ENCODE peak calls at places on chromosomes 4 and X, in four cellular contexts. K is B cell, H is tibial artery, G is fibroblast of villous mesenchyme. U is an unnamed sample.

GRCh38 chr4:102642571-102643298 is 118.0 kb downstream of the MANBA start:
- DNase-seq in G (peak; percentile 68), H (peak; percentile 27), K (no peak), U (no peak)

GRCh38 chr4:7549866-7550265 is 115.1 kb upstream of the PSAPL1 start:
- DNase-seq in G (no peak), K (no peak), H (no peak), U (peak; percentile 17)

GRCh38 chr4:129362685-129363274 is 266.8 kb downstream of the C4orf33 start:
- DNase-seq in H (peak; percentile 46), G (peak; percentile 74), K (peak; percentile 40), U (no peak)

GRCh38 chrX:125289209-125289608 is 30.5 kb upstream of the TEX13C start:
- DNase-seq in K (no peak), H (no peak), G (no peak), U (no peak)

GRCh38 chrX:138710311-138710791 is 1.2 kb downstream of the FGF13 start:
- DNase-seq in H (no peak), G (no peak), K (no peak), U (peak; percentile 59)

GRCh38 chr4:1285790-1286553 is 3.7 kb upstream of the MAEA start:
- DNase-seq in K (no peak), H (no peak), G (no peak), U (peak; percentile 49)

GRCh38 chrX:155767101-155767878 is 113.9 kb upstream of the VAMP7 start:
- DNase-seq in H (peak; percentile 57), G (peak; percentile 70), K (no peak), U (peak; percentile 71)

GRCh38 chrX:134936542-134936941 is 54.2 kb upstream of the SMIM10 start:
- DNase-seq in G (peak; percentile 46), H (no peak), K (no peak), U (no peak)

GRCh38 chr4:70761276-70761816 is 39.6 kb downstream of the RUFY3 start:
- DNase-seq in G (no peak), K (no peak), H (no peak), U (no peak)

GRCh38 chr4:48909697-48910096 is 3.1 kb upstream of the OCIAD2 start:
- DNase-seq in G (peak; percentile 88), H (no peak), K (no peak), U (peak; percentile 80)

GRCh38 chrX:67544871-67545771 is 1.3 kb downstream of the AR start:
- DNase-seq in G (peak; percentile 37), H (no peak), K (peak; percentile 23), U (peak; percentile 68)

GRCh38 chr4:108188770-108189169 is 20.0 kb upstream of the LEF1 start:
- DNase-seq in H (no peak), G (no peak), K (no peak), U (no peak)

GRCh38 chr4:23374280-23374679 is 515.6 kb downstream of the PPARGC1A start:
- DNase-seq in K (no peak), G (no peak), H (no peak), U (no peak)

GRCh38 chr4:140251566-140251965 is 97.6 kb upstream of the MAML3 start:
- DNase-seq in K (no peak), H (no peak), G (no peak), U (no peak)

GRCh38 chr4:19752600-19752999 is 499.1 kb upstream of the SLIT2 start:
- DNase-seq in K (no peak), H (no peak), G (no peak), U (no peak)

GRCh38 chrX:56248492-56248891 is 16.3 kb downstream of the KLF8 start:
- DNase-seq in H (peak; percentile 21), K (peak; percentile 45), G (peak; percentile 43), U (no peak)

GRCh38 chrX:53440631-53441517 is 6.7 kb upstream of the HSD17B10 start:
- DNase-seq in H (peak; percentile 78), K (no peak), G (peak; percentile 79), U (peak; percentile 82)

GRCh38 chr4:118280501-118281218 is 72.1 kb downstream of the PRSS12 start:
- DNase-seq in H (no peak), K (no peak), G (peak; percentile 77), U (no peak)

GRCh38 chr4:24537025-24537424 is 47.3 kb downstream of the DHX15 start:
- DNase-seq in K (no peak), G (no peak), H (no peak), U (no peak)

GRCh38 chrX:154123241-154124219 is 20.5 kb upstream of the OPN1LW start:
- DNase-seq in K (no peak), H (no peak), G (peak; percentile 8), U (peak; percentile 88)

GRCh38 chr4:186345184-186345583 is 79.2 kb downstream of the F11 start:
- DNase-seq in K (no peak), G (no peak), H (no peak), U (no peak)

GRCh38 chr4:79869597-79870336 is 203.3 kb downstream of the ANTXR2 start:
- DNase-seq in G (no peak), K (no peak), H (no peak), U (no peak)